ENCODE peak calls at places on chromosomes 5 and 9, in seven cellular contexts. V, N, F, M, H, S and I are unnamed samples. For H3K4me1, the result is how much of the 10 kb centered on the place peaks cover.

GRCh38 chr5:135242021-135242480 is 157.0 kb downstream of the MACROH2A1 start:
- DNase-seq in V (no peak), N (no peak), F (peak), M (peak), H (no peak), S (no peak), I (peak)

GRCh38 chr5:150404991-150405816 is 7.5 kb downstream of the CD74 start:
- DNase-seq in V (no peak), N (no peak), F (no peak), M (no peak), H (no peak), S (no peak), I (peak)

GRCh38 chr5:154610321-154611154 is 132.5 kb upstream of the HAND1 start:
- DNase-seq in V (peak), N (peak), F (peak), M (peak), H (peak), S (peak), I (peak)

GRCh38 chr5:1875481-1875842 is 7.3 kb downstream of the IRX4 start:
- DNase-seq in V (no peak), N (no peak), F (no peak), M (no peak), H (no peak), S (no peak), I (no peak)

GRCh38 chr9:93596399-93596798 is 20.0 kb downstream of the PHF2 start:
- DNase-seq in V (no peak), N (no peak), F (no peak), M (no peak), H (no peak), S (no peak), I (no peak)

GRCh38 chr5:122943050-122943698 is 93.4 kb downstream of the PPIC start:
- DNase-seq in V (no peak), N (no peak), F (no peak), M (no peak), H (no peak), S (no peak), I (no peak)

GRCh38 chr5:87109749-87110148 is 157.9 kb upstream of the RASA1 start:
- DNase-seq in V (no peak), N (no peak), F (no peak), M (no peak), H (no peak), S (no peak), I (no peak)

GRCh38 chr5:102528600-102528999 is 29.8 kb upstream of the SLCO6A1 start:
- DNase-seq in V (no peak), N (no peak), F (no peak), M (no peak), H (no peak), S (no peak), I (no peak)

GRCh38 chr5:43638107-43638506 is 35.1 kb downstream of the NNT start:
- DNase-seq in V (no peak), N (peak), F (no peak), M (no peak), H (no peak), S (no peak), I (no peak)

GRCh38 chr9:116157436-116158138 is 4.0 kb downstream of the PAPPA start:
- DNase-seq in V (no peak), N (no peak), F (peak), M (no peak), H (peak), S (no peak), I (peak)

GRCh38 chr5:100584069-100584468 is 48.9 kb downstream of the FAM174A start:
- DNase-seq in V (no peak), N (no peak), F (no peak), M (no peak), H (no peak), S (no peak), I (no peak)

GRCh38 chr9:112041536-112042243 is 133.4 kb downstream of the SUSD1 start:
- DNase-seq in V (no peak), N (no peak), F (peak), M (peak), H (no peak), S (no peak), I (peak)

GRCh38 chr5:96381526-96381925 is 51.5 kb downstream of the PCSK1 start:
- DNase-seq in V (no peak), N (no peak), F (no peak), M (peak), H (peak), S (no peak), I (no peak)

GRCh38 chr5:74241751-74242140 is 398.8 kb downstream of the ENC1 start:
- DNase-seq in V (no peak), N (no peak), F (peak), M (no peak), H (no peak), S (no peak), I (no peak)

GRCh38 chr9:111298111-111298510 is 31.9 kb downstream of the OR2K2 start:
- DNase-seq in V (no peak), N (no peak), F (no peak), M (no peak), H (no peak), S (no peak), I (no peak)

GRCh38 chr5:141787376-141787775 is 90.8 kb downstream of the PCDH1 start:
- DNase-seq in V (no peak), N (no peak), F (no peak), M (no peak), H (no peak), S (no peak), I (peak)

DNA sequence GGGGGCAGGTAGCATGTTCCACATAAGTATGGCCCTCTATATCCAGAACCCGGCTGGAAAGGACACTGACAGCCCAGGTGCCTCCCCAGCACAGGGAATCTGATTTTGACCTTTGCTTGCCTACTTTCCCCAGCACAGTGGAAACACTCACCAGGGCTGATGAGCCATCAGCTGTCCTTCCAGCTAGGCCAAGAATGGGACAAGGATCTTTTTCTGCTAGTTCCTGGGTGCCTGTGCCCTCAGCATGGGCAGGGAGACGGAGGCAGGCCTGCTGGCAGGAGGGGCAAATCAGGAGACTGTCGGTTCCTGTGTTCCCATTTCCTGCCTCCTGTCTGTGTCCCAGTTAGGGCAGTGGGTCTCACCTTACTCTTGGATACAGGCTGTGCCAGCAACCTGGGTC is 1.1 kb downstream of the CYFIP2 start:
- DNase-seq in V (no peak), N (no peak), F (no peak), M (no peak), H (no peak), S (no peak), I (no peak)
- H3K4me1 ChIP-seq in V (under half), N (half or more), F (under half), M (under half), H (under half), S (half or more), I (under half)

GRCh38 chr5:10424124-10424731 is 17.5 kb upstream of the ROPN1L start:
- DNase-seq in V (no peak), N (peak), F (peak), M (no peak), H (no peak), S (peak), I (no peak)

GRCh38 chr5:10431408-10431807 is 10.3 kb upstream of the ROPN1L start:
- DNase-seq in V (no peak), N (no peak), F (no peak), M (no peak), H (no peak), S (no peak), I (no peak)

GRCh38 chr5:10423009-10423408 is 18.7 kb upstream of the ROPN1L start:
- DNase-seq in V (no peak), N (no peak), F (no peak), M (no peak), H (no peak), S (no peak), I (no peak)

GRCh38 chr5:10427978-10428377 is 13.7 kb upstream of the ROPN1L start:
- DNase-seq in V (no peak), N (no peak), F (no peak), M (no peak), H (no peak), S (no peak), I (no peak)

DNA sequence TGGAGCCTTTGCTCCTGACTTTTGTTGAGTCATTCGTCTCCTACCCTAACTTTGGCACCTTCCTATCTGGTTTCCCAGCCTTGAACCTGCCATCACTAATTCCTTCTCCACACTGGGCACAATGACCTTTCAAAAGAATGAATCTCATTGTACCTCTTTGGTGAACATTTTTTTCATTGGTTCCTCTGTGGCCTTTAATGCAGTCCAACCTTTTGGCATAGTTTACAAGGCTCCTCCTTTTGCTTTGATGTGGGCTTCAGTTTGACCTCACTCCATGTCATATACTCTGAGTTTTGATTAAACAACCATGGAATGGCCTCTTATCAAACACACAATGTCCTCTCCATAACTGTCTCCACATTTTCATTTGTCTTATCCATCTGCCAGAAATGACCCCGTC is 14.5 kb upstream of the ROPN1L start:
- DNase-seq in V (no peak), N (no peak), F (no peak), M (no peak), H (no peak), S (no peak), I (no peak)
- H3K4me1 ChIP-seq in V (under half), N (under half), F (under half), M (under half), H (under half), S (under half), I (under half)

DNA sequence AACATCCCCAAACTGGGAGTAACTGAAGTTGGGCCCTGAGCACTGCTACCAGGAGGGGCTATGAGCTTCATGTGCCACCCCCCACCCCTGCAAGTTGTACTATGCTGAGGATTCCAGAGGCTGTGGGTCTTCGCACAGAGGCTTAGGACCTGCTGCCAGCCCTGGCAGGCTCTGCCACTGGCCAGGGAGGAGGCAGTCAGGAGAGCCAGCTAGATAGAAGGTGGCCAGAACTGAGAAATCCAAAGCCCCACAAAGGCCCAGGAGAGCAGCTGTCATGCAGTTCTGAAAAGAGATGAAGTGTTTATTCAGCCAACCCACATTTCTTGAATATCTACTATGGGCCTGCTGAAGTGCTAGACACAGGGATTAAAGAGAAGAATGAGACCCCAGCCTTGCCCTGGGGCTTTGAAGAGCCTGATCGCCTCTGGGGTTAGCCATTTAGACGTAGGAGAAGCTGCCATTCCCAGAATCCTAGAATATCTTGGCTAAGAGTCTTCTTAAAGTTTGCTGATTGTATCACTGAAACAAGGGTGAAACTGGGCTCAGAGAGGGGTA is 1.4 kb downstream of the ALAD start:
- DNase-seq in V (no peak), N (no peak), F (no peak), M (no peak), H (no peak), S (no peak), I (no peak)
- H3K4me1 ChIP-seq in V (under half), N (under half), F (under half), M (half or more), H (under half), S (under half), I (under half)

GRCh38 chr5:180808461-180809000 is 5.9 kb upstream of the MGAT1 start:
- DNase-seq in V (peak), N (no peak), F (no peak), M (no peak), H (peak), S (no peak), I (no peak)
- H3K4me1 ChIP-seq in V (half or more), N (half or more), F (under half), M (half or more), H (half or more), S (half or more), I (under half)

DNA sequence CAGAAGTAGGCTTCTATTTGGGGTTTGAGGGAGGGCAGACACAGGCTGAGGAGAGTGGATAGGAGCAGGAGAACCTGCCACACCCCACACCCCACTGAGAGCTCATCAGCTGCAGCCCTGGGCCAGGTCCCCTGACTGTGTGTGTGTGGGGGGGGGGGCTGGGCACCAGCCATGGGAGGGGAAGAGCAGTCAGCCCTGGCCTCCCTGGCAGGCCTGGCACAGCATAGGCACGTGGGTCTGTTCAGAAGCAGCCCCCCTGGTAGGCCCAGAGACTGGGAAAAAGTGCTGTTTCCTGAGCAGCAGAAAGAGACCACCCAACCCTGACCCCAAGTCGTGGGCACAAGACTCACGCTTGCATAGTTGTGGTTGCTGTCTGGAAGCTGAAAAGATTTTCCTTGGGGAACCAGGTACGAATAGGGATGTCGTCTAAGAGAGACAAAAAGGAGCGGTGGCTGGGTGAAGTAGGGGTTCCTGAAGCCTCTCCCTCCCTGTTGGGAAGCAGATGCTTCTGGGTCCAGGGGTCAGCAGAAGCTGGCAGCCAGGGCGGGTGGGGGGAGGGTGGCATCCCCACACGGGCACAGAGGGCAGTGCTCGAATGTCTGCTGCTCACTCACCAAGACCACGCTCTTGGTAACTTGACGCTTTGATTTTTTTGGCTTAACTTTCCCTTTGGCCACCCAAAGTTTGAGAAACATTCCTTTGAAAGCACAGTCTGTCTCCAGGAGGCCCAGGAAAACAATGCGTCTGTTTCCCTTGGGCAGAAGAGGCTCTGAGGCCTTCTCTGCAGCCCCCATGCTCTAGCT is 2.9 kb downstream of the NSMF start:
- DNase-seq in V (no peak), N (no peak), F (peak), M (no peak), H (no peak), S (no peak), I (peak)
- H3K4me1 ChIP-seq in V (half or more), N (half or more), F (under half), M (under half), H (under half), S (half or more), I (under half)

DNA sequence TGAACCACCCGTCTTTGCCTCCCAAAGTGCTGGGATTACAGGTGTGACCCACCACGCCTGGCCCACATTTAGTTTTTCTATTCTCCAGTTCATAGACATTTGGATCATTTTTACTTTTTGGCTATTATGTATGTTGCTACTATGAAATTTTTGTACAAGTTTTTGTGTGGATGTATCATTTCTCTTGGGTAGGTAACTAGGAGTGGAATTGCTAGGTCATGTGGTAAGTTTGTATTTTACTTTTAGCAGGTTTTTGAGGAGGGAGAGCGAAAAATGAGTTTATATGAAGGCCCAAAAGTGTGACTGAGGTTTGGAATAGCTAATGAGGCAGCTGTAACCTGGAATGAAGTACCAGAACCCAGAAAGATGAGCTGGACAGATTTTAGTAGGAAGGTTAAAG is 35.2 kb downstream of the ARHGAP26 start:
- DNase-seq in V (no peak), N (no peak), F (no peak), M (no peak), H (no peak), S (no peak), I (no peak)
- H3K4me1 ChIP-seq in V (under half), N (under half), F (under half), M (under half), H (half or more), S (under half), I (under half)

DNA sequence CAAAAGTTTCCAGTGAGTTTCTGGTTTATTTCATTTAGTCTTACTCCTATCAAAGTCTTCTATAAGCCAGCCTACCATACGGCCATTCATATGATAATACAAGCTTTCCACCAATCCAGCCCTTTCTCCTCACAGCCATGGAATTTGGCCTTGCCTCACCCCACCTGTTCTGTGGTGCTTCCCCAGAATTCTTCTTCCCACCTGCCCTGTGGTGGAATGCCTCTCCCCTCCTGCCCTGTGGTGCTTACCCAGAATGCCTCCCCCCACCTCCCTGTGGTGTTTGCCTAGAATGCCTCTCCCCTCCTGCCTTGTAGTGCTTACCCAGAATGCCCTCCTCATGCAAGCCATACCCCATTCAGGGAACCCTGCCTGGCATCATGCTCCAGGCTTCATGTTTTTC is 90.3 kb upstream of the APC start:
- DNase-seq in V (no peak), N (no peak), F (no peak), M (no peak), H (no peak), S (no peak), I (no peak)
- H3K4me1 ChIP-seq in V (under half), N (under half), F (under half), M (under half), H (under half), S (under half), I (under half)